ENCODE peak calls at places on chromosome 16, in nine cellular contexts. J is mammary epithelial cell; E is CD4-positive, CD25-positive, alpha-beta regulatory T cell; I is hepatocyte; H is gastrocnemius medialis; Y is mesendoderm; R is heart right ventricle; C is cardiac muscle cell; M is tibial artery. N is an unnamed sample.

GRCh38 chr16:11208916-11209665 is 46.9 kb downstream of the SOCS1 start:
- DNase-seq in Y (no peak), E (no peak), J (peak; percentile 88), I (no peak), R (no peak), H (no peak), C (no peak), M (no peak), N (no peak)

GRCh38 chr16:10022098-10022497 is 160.1 kb downstream of the GRIN2A start:
- DNase-seq in C (no peak), M (no peak), I (no peak), E (no peak), Y (no peak), J (no peak), R (no peak), H (no peak), N (no peak)

GRCh38 chr16:77385481-77385880 is 49.4 kb downstream of the ADAMTS18 start:
- DNase-seq in H (no peak), C (peak; percentile 4), J (no peak), Y (no peak), I (no peak), R (no peak), M (no peak), E (no peak), N (no peak)

GRCh38 chr16:83939266-83939856 is 13.7 kb upstream of the OSGIN1 start:
- DNase-seq in Y (no peak), R (no peak), I (no peak), C (no peak), H (no peak), J (no peak), M (peak; percentile 53), E (no peak), N (no peak)

GRCh38 chr16:72872966-72873365 is 175.0 kb downstream of the ZFHX3 start:
- DNase-seq in I (no peak), C (no peak), J (no peak), M (no peak), H (no peak), Y (no peak), E (no peak), R (no peak), N (no peak)

GRCh38 chr16:64417711-64418227 is 704.1 kb downstream of the CDH11 start:
- DNase-seq in I (peak; percentile 17), J (no peak), C (peak; percentile 71), E (no peak), H (no peak), Y (no peak), M (no peak), R (no peak), N (no peak)

GRCh38 chr16:12137344-12138094 is 161.0 kb downstream of the SNX29 start:
- DNase-seq in R (no peak), M (no peak), C (no peak), J (no peak), Y (no peak), I (no peak), H (no peak), E (no peak), N (no peak)

GRCh38 chr16:62548095-62548494 is 511.9 kb upstream of the CDH8 start:
- DNase-seq in J (no peak), I (no peak), E (no peak), R (no peak), C (no peak), M (no peak), H (no peak), Y (peak; percentile 83), N (no peak)

GRCh38 chr16:84950906-84951305 is 60.4 kb downstream of the ZDHHC7 start:
- DNase-seq in Y (peak; percentile 62), R (no peak), H (no peak), E (no peak), I (no peak), C (no peak), M (no peak), J (no peak), N (no peak)

DNA sequence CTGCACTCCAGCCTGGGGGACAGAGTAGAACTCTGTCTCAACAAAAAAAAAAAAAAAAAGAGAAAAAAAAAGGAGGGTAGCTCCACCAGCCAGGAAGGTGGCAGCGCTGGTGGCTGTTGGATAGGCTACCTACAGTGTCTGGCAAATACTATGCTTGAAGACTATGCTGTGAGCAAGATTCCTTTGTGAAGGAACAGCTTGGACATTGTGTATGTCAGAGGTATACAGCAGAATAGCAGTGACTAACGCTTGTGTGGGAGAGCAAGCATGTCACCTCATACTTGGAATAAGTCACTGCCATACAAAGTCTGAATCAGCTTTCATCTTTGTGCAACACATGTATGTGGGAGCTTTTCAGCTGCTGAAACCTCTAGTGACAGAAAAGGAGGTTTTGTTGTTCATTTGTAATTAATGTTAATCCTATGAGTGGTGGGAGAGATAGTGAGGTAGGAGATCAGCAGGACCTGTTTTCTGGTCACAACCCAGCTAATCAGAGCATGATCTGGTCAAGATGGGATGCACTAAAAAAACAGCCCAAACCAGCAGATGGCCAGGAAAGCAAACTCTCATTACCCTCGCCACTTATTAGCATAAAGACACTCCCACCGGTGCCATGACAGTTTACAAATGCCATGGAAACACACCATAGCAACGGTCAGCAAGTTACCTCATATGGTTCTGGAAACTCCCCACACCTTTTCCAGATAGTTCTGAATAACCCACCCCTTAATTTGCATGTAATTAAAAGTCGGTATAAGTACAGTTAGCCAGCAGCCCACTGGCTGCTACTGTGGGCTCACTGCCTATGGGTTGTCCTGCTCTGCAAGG is 6.8 kb upstream of the ITGAD start:
- DNase-seq in Y (peak; percentile 78), C (peak; percentile 56), E (no peak), J (peak; percentile 89), R (no peak), M (no peak), H (no peak), I (peak; percentile 34), N (no peak)
- H3K27ac ChIP-seq in Y (no peak overlapping the region), C (no peak overlapping the region), E (no peak overlapping the region), J (peak overlapping the region; percentile 52), R (no peak overlapping the region), M (no peak overlapping the region), H (no peak overlapping the region), I (peak overlapping the region; percentile 30), N (no peak overlapping the region)

GRCh38 chr16:30183236-30183960 is at the start of gene CORO1A:
- DNase-seq in I (peak; percentile 91), H (peak; percentile 72), C (peak; percentile 78), M (peak; percentile 87), E (peak; percentile 78), R (peak; percentile 81), Y (peak; percentile 84), J (peak; percentile 72), N (peak; percentile 25)

GRCh38 chr16:30185141-30185682 is 1.8 kb downstream of the CORO1A start:
- DNase-seq in R (peak; percentile 7), I (no peak), E (peak; percentile 13), C (no peak), M (no peak), Y (no peak), J (no peak), H (no peak), N (no peak)

GRCh38 chr16:30184430-30185140 is 1.2 kb downstream of the CORO1A start:
- DNase-seq in E (peak; percentile 27), H (no peak), I (no peak), Y (no peak), J (peak; percentile 25), R (peak; percentile 11), C (no peak), M (peak; percentile 17), N (no peak)

GRCh38 chr16:30185683-30186421 is 2.5 kb downstream of the CORO1A start:
- DNase-seq in R (peak; percentile 29), E (peak; percentile 71), J (no peak), I (no peak), M (peak; percentile 48), C (no peak), Y (no peak), H (no peak), N (no peak)

DNA sequence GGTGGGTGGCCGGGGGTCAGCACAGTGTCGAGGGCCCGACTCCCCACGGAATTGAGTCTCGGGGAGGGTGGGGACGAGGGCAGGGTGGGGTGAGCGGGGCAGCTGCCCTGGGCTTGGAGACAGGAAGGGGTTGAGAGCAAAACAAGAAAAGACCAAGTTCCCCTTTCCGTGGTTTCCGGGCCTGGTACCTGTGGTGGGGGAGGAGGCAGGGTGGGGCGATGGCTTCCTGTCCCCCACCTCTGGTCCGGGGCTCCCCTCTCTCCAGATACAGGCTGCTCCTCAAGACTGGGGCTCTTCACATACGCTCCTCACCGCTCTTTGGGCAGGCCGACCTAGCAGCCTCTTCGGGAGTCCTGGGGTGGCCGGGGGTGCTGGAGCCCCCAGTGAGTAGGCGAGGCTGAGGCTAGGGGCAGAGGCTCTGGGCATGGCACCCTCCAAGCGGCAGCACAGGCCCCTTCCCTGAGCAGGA is 593 bp downstream of the CORO1A start:
- DNase-seq in J (no peak), M (no peak), H (no peak), Y (no peak), R (peak; percentile 25), I (no peak), C (no peak), E (peak; percentile 71), N (no peak)
- H3K4me3 ChIP-seq in J (peak overlapping the region; percentile 68), M (peak overlapping the region; percentile 63), H (peak overlapping the region; percentile 55), Y (no peak overlapping the region), R (peak overlapping the region; percentile 45), I (no peak overlapping the region), C (peak overlapping the region; percentile 51), E (peak overlapping the region; percentile 83), N (peak overlapping the region; percentile 52)

DNA sequence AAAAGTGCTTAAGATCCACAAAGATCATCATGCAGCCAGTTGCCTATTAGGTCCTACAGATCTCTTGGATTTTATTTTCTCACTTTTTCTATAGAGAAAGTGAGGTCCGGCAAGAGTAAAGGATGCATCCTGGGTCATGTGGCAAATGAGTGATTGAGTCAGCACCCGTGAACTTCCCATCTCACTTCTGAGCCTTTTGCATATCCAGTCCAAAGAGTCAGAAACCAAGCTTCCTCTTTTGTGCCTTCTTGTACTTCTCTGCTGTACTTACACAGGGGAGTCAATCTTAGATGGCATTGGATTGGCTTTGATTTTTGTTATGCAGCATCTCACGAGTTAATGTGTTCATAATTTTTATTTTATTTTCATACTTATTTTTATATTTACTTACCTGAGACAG is 114.2 kb upstream of the IRX5 start:
- DNase-seq in I (no peak), M (no peak), C (no peak), J (no peak), Y (no peak), R (no peak), E (no peak), H (no peak), N (no peak)
- H3K4me1 ChIP-seq in I (no peaks in the 10 kb centered on the region), M (peaks cover 52% of the 10 kb centered on the region), C (peaks cover 9% of the 10 kb centered on the region), J (no peaks in the 10 kb centered on the region), Y (no peaks in the 10 kb centered on the region), R (no peaks in the 10 kb centered on the region), E (no peaks in the 10 kb centered on the region), H (no peaks in the 10 kb centered on the region), N (no peaks in the 10 kb centered on the region)

DNA sequence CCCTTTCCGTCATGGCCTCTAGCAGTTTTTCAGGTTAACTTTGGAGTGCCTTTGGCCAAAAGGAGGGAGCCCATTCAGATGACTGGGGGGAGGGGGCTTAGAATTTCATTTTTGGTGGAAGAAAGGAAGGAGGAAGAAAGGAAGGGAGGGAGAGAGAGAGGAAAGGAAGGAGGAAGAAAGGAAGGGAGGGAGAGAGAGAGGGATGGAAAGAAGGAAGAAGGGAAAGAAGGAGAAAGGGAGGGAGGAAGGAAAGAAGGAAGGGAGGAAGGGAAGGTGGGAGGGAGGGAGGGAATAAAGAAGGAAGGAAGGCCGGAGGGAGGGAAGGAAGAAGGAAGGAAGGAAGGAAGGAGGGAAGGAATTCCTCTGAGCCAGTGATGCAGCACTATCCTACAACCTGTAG is 25.7 kb downstream of the MMP15 start:
- DNase-seq in M (no peak), H (no peak), C (no peak), R (no peak), E (no peak), I (no peak), Y (no peak), J (no peak), N (no peak)
- H3K27ac ChIP-seq in M (no peak overlapping the region), H (no peak overlapping the region), C (peak overlapping the region; percentile 96), R (no peak overlapping the region), E (no peak overlapping the region), I (no peak overlapping the region), Y (no peak overlapping the region), J (no peak overlapping the region), N (no peak overlapping the region)